ENCODE peak calls at places on chromosomes 2 and 18, in six cellular contexts. G, T, O, X, W and M are unnamed samples.

GRCh38 chr2:104447831-104448434 is 406.0 kb upstream of the POU3F3 start:
- DNase-seq in G (no peak), T (peak), O (no peak), X (no peak), W (no peak), M (no peak)

GRCh38 chr2:111618953-111619902 is 264.8 kb downstream of the ANAPC1 start:
- DNase-seq in G (no peak), T (no peak), O (no peak), X (no peak), W (no peak), M (no peak)

GRCh38 chr18:60090170-60090569 is 190.4 kb downstream of the PMAIP1 start:
- DNase-seq in G (no peak), T (peak), O (no peak), X (no peak), W (no peak), M (no peak)

GRCh38 chr2:27494944-27495554 is at the start of gene FNDC4:
- DNase-seq in G (no peak), T (peak), O (peak), X (no peak), W (no peak), M (peak)

GRCh38 chr2:190860985-190861721 is 19.5 kb upstream of the GLS start:
- DNase-seq in G (no peak), T (no peak), O (peak), X (no peak), W (no peak), M (no peak)

GRCh38 chr2:220194630-220195029 is 567.2 kb downstream of the SLC4A3 start:
- DNase-seq in G (no peak), T (no peak), O (no peak), X (no peak), W (no peak), M (no peak)

GRCh38 chr2:30367232-30368070 is 79.6 kb upstream of the LCLAT1 start:
- DNase-seq in G (no peak), T (no peak), O (no peak), X (no peak), W (no peak), M (no peak)

GRCh38 chr18:23532848-23533247 is 29.5 kb downstream of the RMC1 start:
- DNase-seq in G (no peak), T (peak), O (no peak), X (no peak), W (no peak), M (no peak)

GRCh38 chr2:128374001-128374710 is 55.5 kb upstream of the HS6ST1 start:
- DNase-seq in G (no peak), T (peak), O (peak), X (no peak), W (no peak), M (no peak)

GRCh38 chr2:71528749-71529148 is 75.4 kb downstream of the DYSF start:
- DNase-seq in G (no peak), T (no peak), O (no peak), X (no peak), W (no peak), M (no peak)

GRCh38 chr2:143410097-143410897 is 281.1 kb downstream of the ARHGAP15 start:
- DNase-seq in G (no peak), T (no peak), O (no peak), X (no peak), W (no peak), M (no peak)

GRCh38 chr18:76673281-76674005 is 148.9 kb upstream of the ZNF236 start:
- DNase-seq in G (no peak), T (no peak), O (no peak), X (no peak), W (no peak), M (no peak)

GRCh38 chr18:70363861-70364260 is 75.0 kb downstream of the SOCS6 start:
- DNase-seq in G (no peak), T (no peak), O (no peak), X (no peak), W (no peak), M (no peak)

GRCh38 chr2:3631851-3632659 is 25.9 kb upstream of the ALLC start:
- DNase-seq in G (no peak), T (no peak), O (no peak), X (no peak), W (no peak), M (no peak)

GRCh38 chr18:28789460-28789859 is 612.5 kb upstream of the CDH2 start:
- DNase-seq in G (no peak), T (no peak), O (no peak), X (no peak), W (no peak), M (no peak)

GRCh38 chr18:12060182-12060870 is 33.3 kb upstream of the ANKRD62 start:
- DNase-seq in G (no peak), T (no peak), O (no peak), X (no peak), W (no peak), M (no peak)

GRCh38 chr2:148282201-148282600 is 261.3 kb downstream of the MBD5 start:
- DNase-seq in G (no peak), T (no peak), O (no peak), X (no peak), W (no peak), M (no peak)

GRCh38 chr18:25350561-25351201 is 1.3 kb downstream of the ZNF521 start:
- DNase-seq in G (no peak), T (peak), O (peak), X (no peak), W (peak), M (no peak)

GRCh38 chr2:120247851-120248250 is 4.8 kb upstream of the RALB start:
- DNase-seq in G (no peak), T (peak), O (no peak), X (no peak), W (no peak), M (no peak)

GRCh38 chr18:3671181-3671580 is 221.2 kb downstream of the TGIF1 start:
- DNase-seq in G (no peak), T (no peak), O (no peak), X (peak), W (no peak), M (no peak)

GRCh38 chr2:219119422-219120043 is 41.1 kb downstream of the NHEJ1 start:
- DNase-seq in G (peak), T (peak), O (peak), X (peak), W (no peak), M (peak)

GRCh38 chr2:142778289-142778688 is 99.2 kb upstream of the KYNU start:
- DNase-seq in G (no peak), T (no peak), O (no peak), X (no peak), W (no peak), M (no peak)

GRCh38 chr18:21179590-21180220 is 62.3 kb upstream of the GREB1L start:
- DNase-seq in G (no peak), T (peak), O (peak), X (peak), W (peak), M (peak)

GRCh38 chr2:27029051-27029450 is 3.7 kb upstream of the TMEM214 start:
- DNase-seq in G (no peak), T (no peak), O (no peak), X (no peak), W (no peak), M (no peak)

GRCh38 chr2:241475267-241475666 is 33.1 kb downstream of the STK25 start:
- DNase-seq in G (no peak), T (no peak), O (no peak), X (no peak), W (no peak), M (no peak)

GRCh38 chr2:75241696-75242095 is 42.4 kb upstream of the TACR1 start:
- DNase-seq in G (no peak), T (no peak), O (no peak), X (no peak), W (no peak), M (no peak)

GRCh38 chr2:133414486-133415209 is 153.6 kb downstream of the NCKAP5 start:
- DNase-seq in G (no peak), T (no peak), O (peak), X (no peak), W (no peak), M (no peak)

GRCh38 chr18:7272268-7273049 is 41.6 kb downstream of the LRRC30 start:
- DNase-seq in G (no peak), T (peak), O (peak), X (peak), W (no peak), M (peak)

GRCh38 chr2:38652431-38653273 is 13.3 kb upstream of the GALM start:
- DNase-seq in G (no peak), T (no peak), O (no peak), X (no peak), W (no peak), M (no peak)

GRCh38 chr18:32879497-32879896 is 106.7 kb upstream of the KLHL14 start:
- DNase-seq in G (no peak), T (peak), O (no peak), X (no peak), W (no peak), M (no peak)

GRCh38 chr18:74310411-74310810 is 5.2 kb upstream of the C18orf63 start:
- DNase-seq in G (no peak), T (peak), O (peak), X (no peak), W (no peak), M (no peak)

GRCh38 chr2:81467096-81467495 is 1162.5 kb upstream of the LRRTM1 start:
- DNase-seq in G (no peak), T (no peak), O (no peak), X (no peak), W (no peak), M (no peak)

GRCh38 chr2:149348291-149348690 is 17.9 kb downstream of the LYPD6 start:
- DNase-seq in G (no peak), T (no peak), O (no peak), X (no peak), W (no peak), M (no peak)

GRCh38 chr2:111036042-111036441 is 84.7 kb upstream of the BCL2L11 start:
- DNase-seq in G (no peak), T (no peak), O (no peak), X (no peak), W (no peak), M (no peak)

GRCh38 chr2:103435010-103435409 is 673.2 kb downstream of the TMEM182 start:
- DNase-seq in G (no peak), T (no peak), O (no peak), X (no peak), W (peak), M (no peak)

GRCh38 chr2:69375494-69376353 is 11.3 kb downstream of the GFPT1 start:
- DNase-seq in G (no peak), T (peak), O (no peak), X (no peak), W (no peak), M (peak)